ENCODE peak calls at places on chromosomes 5 and 9, in four cellular contexts. E is BE2C, A is AG04450, P is coronary artery. R is an unnamed sample.

GRCh38 chr5:181281077-181281983 is 20.4 kb upstream of the TRIM52 start:
- DNase-seq in E (no peak), A (no peak), P (no peak), R (no peak)

GRCh38 chr9:19424176-19424779 is 15.5 kb downstream of the ACER2 start:
- DNase-seq in E (no peak), A (no peak), P (no peak), R (no peak)

GRCh38 chr5:105817416-105817815 is 1853.3 kb downstream of the EFNA5 start:
- DNase-seq in E (no peak), A (no peak), P (no peak), R (no peak)

GRCh38 chr9:278651-279050 is 64.0 kb downstream of the DOCK8 start:
- DNase-seq in E (no peak), A (no peak), P (no peak), R (no peak)

GRCh38 chr5:110159202-110159601 is 469.5 kb downstream of the MAN2A1 start:
- DNase-seq in E (no peak), A (no peak), P (no peak), R (no peak)

GRCh38 chr5:39755986-39756385 is 331.2 kb upstream of the DAB2 start:
- DNase-seq in E (no peak), A (peak), P (no peak), R (no peak)

GRCh38 chr9:107029146-107029545 is 166.2 kb downstream of the ZNF462 start:
- DNase-seq in E (no peak), A (no peak), P (no peak), R (peak)

GRCh38 chr5:82364497-82364896 is 86.3 kb upstream of the RPS23 start:
- DNase-seq in E (peak), A (no peak), P (no peak), R (no peak)

GRCh38 chr5:153562189-153562588 is 71.7 kb downstream of the GRIA1 start:
- DNase-seq in E (no peak), A (no peak), P (no peak), R (no peak)

GRCh38 chr5:10684303-10685086 is 76.5 kb downstream of the DAP start:
- DNase-seq in E (no peak), A (no peak), P (no peak), R (no peak)

GRCh38 chr5:68225188-68225910 is 9.8 kb downstream of the PIK3R1 start:
- DNase-seq in E (peak), A (peak), P (no peak), R (no peak)

GRCh38 chr5:32785639-32786216 is 74.6 kb downstream of the NPR3 start:
- DNase-seq in E (no peak), A (no peak), P (no peak), R (no peak)

GRCh38 chr9:20950707-20951106 is 80.7 kb downstream of the HACD4 start:
- DNase-seq in E (no peak), A (no peak), P (no peak), R (no peak)

GRCh38 chr5:54520438-54520846 is 2.9 kb downstream of the SNX18 start:
- DNase-seq in E (peak), A (no peak), P (no peak), R (no peak)

GRCh38 chr5:135251099-135251498 is 147.9 kb downstream of the MACROH2A1 start:
- DNase-seq in E (no peak), A (no peak), P (no peak), R (peak)

GRCh38 chr9:77833686-77834429 is 185.7 kb upstream of the GNA14 start:
- DNase-seq in E (no peak), A (no peak), P (no peak), R (no peak)

GRCh38 chr5:103441523-103441922 is 121.1 kb downstream of the NUDT12 start:
- DNase-seq in E (peak), A (no peak), P (no peak), R (peak)

GRCh38 chr5:129506092-129506491 is 46.0 kb downstream of the ADAMTS19 start:
- DNase-seq in E (no peak), A (no peak), P (no peak), R (no peak)

GRCh38 chr5:146751781-146752401 is 126.7 kb downstream of the PPP2R2B start:
- DNase-seq in E (no peak), A (no peak), P (no peak), R (no peak)

GRCh38 chr5:57441557-57441956 is 41.1 kb downstream of the ACTBL2 start:
- DNase-seq in E (peak), A (peak), P (no peak), R (peak)

GRCh38 chr5:30849801-30850370 is 343.6 kb upstream of the CDH6 start:
- DNase-seq in E (no peak), A (peak), P (no peak), R (no peak)

GRCh38 chr9:237858-238345 is 23.2 kb downstream of the DOCK8 start:
- DNase-seq in E (no peak), A (no peak), P (no peak), R (no peak)

GRCh38 chr9:88173378-88173999 is 35.2 kb upstream of the SPATA31C2 start:
- DNase-seq in E (peak), A (peak), P (no peak), R (peak)

GRCh38 chr5:68465934-68466551 is 250.5 kb downstream of the PIK3R1 start:
- DNase-seq in E (no peak), A (no peak), P (no peak), R (no peak)

GRCh38 chr5:151182501-151182900 is 24.9 kb upstream of the ANXA6 start:
- DNase-seq in E (no peak), A (no peak), P (no peak), R (no peak)

GRCh38 chr9:128503870-128504269 is 649 bp upstream of the GLE1 start:
- DNase-seq in E (no peak), A (no peak), P (no peak), R (no peak)

GRCh38 chr5:166947045-166947444 is 1344.4 kb upstream of the WWC1 start:
- DNase-seq in E (no peak), A (no peak), P (no peak), R (no peak)

GRCh38 chr5:67431191-67431590 is 234.6 kb upstream of the CD180 start:
- DNase-seq in E (no peak), A (no peak), P (no peak), R (no peak)

GRCh38 chr9:117377046-117377445 is 37.8 kb downstream of the ASTN2 start:
- DNase-seq in E (peak), A (no peak), P (no peak), R (peak)

GRCh38 chr5:122515709-122516431 is 203.8 kb downstream of the SNCAIP start:
- DNase-seq in E (peak), A (peak), P (no peak), R (peak)

GRCh38 chr5:997001-997474 is 11.6 kb upstream of the NKD2 start:
- DNase-seq in E (no peak), A (no peak), P (no peak), R (peak)

GRCh38 chr9:84592918-84593317 is 76.6 kb upstream of the NTRK2 start:
- DNase-seq in E (no peak), A (no peak), P (no peak), R (no peak)

GRCh38 chr5:132662925-132663770 is 5.2 kb downstream of the IL13 start:
- DNase-seq in E (peak), A (no peak), P (peak), R (no peak)

GRCh38 chr5:138351056-138351455 is 1.4 kb upstream of the KDM3B start:
- DNase-seq in E (no peak), A (peak), P (no peak), R (no peak)

GRCh38 chr9:134656334-134657034 is 14.9 kb downstream of the COL5A1 start:
- DNase-seq in E (peak), A (no peak), P (no peak), R (peak)

GRCh38 chr5:76372320-76373054 is 30.6 kb upstream of the IQGAP2 start:
- DNase-seq in E (peak), A (peak), P (no peak), R (no peak)

GRCh38 chr5:94440015-94440414 is 178.4 kb downstream of the KIAA0825 start:
- DNase-seq in E (peak), A (no peak), P (no peak), R (no peak)

GRCh38 chr5:52119768-52120167 is 667.9 kb upstream of the ITGA1 start:
- DNase-seq in E (no peak), A (no peak), P (no peak), R (no peak)
- TF ChIP-seq CTCF in E (peak), A (no peak), P (no peak), R (peak)

GRCh38 chr5:177306674-177307543 is 3.3 kb downstream of the PRELID1 start:
- DNase-seq in E (no peak), A (no peak), P (no peak), R (no peak)
- TF ChIP-seq CTCF in E (no peak), A (no peak), P (no peak), R (no peak)

DNA sequence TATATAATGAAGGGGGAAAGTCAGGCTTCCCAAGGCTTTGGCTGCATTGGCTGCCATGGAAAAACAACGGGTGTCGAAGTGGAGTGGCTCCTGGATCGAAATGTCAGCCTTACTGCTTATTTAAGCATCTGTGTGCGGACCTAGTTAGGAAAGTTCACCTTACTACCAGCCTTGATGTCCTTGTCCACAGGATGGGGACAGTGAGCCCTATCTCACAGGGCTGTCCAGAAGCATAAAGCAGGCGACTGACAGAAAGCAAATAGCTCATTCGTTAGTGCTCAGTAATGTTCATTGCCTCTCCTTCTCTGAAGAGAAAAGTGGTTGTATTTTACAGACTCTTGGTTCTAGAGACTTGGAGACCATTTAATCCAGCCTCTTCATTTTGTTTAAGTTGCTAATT is 81.5 kb upstream of the NIPAL4 start:
- DNase-seq in E (no peak), A (no peak), P (no peak), R (no peak)
- TF ChIP-seq CTCF in E (no peak), A (no peak), P (no peak), R (no peak)

GRCh38 chr5:136374003-136374402 is 8.7 kb upstream of the TRPC7 start:
- DNase-seq in E (no peak), A (no peak), P (no peak), R (peak)
- TF ChIP-seq CTCF in E (peak), A (peak), P (no peak), R (peak)

DNA sequence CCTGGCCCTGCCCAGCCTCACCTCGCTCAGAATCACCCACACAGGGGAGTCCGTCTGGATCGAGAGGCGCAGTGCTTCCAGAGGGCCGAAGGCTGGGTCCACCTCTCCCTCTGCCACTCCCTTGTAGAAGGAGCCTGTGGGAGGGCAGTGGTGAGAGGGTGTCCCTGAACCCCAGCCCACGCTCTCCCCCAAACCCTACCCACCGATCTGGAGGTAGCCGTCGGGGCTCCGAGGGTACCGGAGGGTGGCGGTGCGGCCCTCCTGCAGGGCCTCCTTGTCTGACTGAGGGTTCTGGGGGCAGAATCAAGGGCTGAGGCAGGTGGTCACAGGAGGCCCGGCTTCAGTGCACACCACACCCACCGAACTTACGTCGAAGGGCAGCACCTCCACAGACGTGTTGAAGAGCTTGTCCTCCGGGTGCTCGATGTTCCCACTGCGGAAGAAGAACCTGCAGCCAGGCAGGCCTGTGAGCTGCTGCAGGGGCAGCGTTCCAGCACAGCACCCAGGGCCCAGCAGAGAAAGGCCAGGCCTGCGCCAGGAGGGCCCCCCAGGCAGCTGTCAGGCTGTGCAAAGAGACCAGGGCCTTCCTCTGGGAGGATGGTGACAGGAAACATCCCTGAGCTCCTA is 4.5 kb downstream of the LTC4S start:
- DNase-seq in E (no peak), A (no peak), P (no peak), R (no peak)
- TF ChIP-seq CTCF in E (no peak), A (no peak), P (no peak), R (no peak)